ENCODE peak calls at places on chromosomes 12 and 14, in ten cellular contexts. V is CD8-positive, alpha-beta memory T cell; J is activated CD4-positive, alpha-beta T cell treated with anti-CD3 and anti-CD28 coated beads for 1 hour; A is fibroblast of the aortic adventitia; L is EH; D is tibial artery; I is NCI-H510A; M is bronchial epithelial cell; Q is kidney glomerular epithelial cell; N is NCI-H187. Y is an unnamed sample.

GRCh38 chr12:20044836-20045235 is 323.5 kb upstream of the PDE3A start:
- DNase-seq in N (no peak), V (no peak), Q (no peak), M (no peak), A (peak), J (no peak), I (no peak), D (no peak), L (peak), Y (no peak)

GRCh38 chr12:62279961-62280360 is 19.8 kb downstream of the USP15 start:
- DNase-seq in D (no peak), N (no peak), L (no peak), A (no peak), Q (no peak), I (no peak), M (no peak), J (no peak), V (no peak), Y (no peak)

GRCh38 chr12:84910549-84911241 is 1.9 kb downstream of the SLC6A15 start:
- DNase-seq in V (no peak), Q (no peak), J (no peak), A (peak), M (no peak), D (no peak), I (no peak), L (no peak), N (no peak), Y (no peak)

GRCh38 chr12:111442301-111443045 is 36.8 kb downstream of the SH2B3 start:
- DNase-seq in L (no peak), Q (no peak), I (no peak), V (no peak), J (no peak), A (no peak), N (no peak), M (no peak), D (peak), Y (no peak)

GRCh38 chr12:90078344-90078743 is 369.7 kb upstream of the ATP2B1 start:
- DNase-seq in I (no peak), A (no peak), D (no peak), J (no peak), N (no peak), Q (no peak), M (no peak), V (no peak), L (no peak), Y (no peak)

GRCh38 chr14:100065161-100065871 is at the start of gene EVL:
- DNase-seq in Q (no peak), A (no peak), I (no peak), J (peak), M (no peak), N (no peak), V (peak), L (no peak), D (no peak), Y (no peak)

GRCh38 chr12:100114574-100114973 is 28.1 kb downstream of the BLTP3B start:
- DNase-seq in I (no peak), A (peak), J (no peak), V (no peak), L (peak), D (no peak), N (no peak), M (no peak), Q (no peak), Y (no peak)

GRCh38 chr12:94942663-94943062 is 60.8 kb downstream of the NDUFA12 start:
- DNase-seq in J (no peak), V (no peak), A (no peak), L (no peak), M (no peak), N (no peak), D (no peak), I (no peak), Q (no peak), Y (no peak)

GRCh38 chr12:117134059-117134458 is 34.8 kb upstream of the TESC start:
- DNase-seq in A (no peak), J (peak), I (no peak), N (no peak), M (no peak), Q (no peak), D (no peak), L (peak), V (peak), Y (no peak)